ENCODE peak calls at places on chromosomes 1 and 21, in four cellular contexts. One of them, this sample, is unnamed.

GRCh38 chr1:64304744-64305143 is 101.3 kb downstream of the UBE2U start:
- DNase-seq in heart left ventricle: no peak
- DNase-seq in gastrocnemius medialis: no peak
- DNase-seq in body of pancreas: no peak
- DNase-seq in this sample: no peak

GRCh38 chr1:246613131-246613758 is 47.0 kb downstream of the CNST start:
- DNase-seq in heart left ventricle: no peak
- DNase-seq in gastrocnemius medialis: no peak
- DNase-seq in body of pancreas: no peak
- DNase-seq in this sample: no peak

GRCh38 chr1:243325305-243325890 is 69.6 kb downstream of the SDCCAG8 start:
- DNase-seq in heart left ventricle: no peak
- DNase-seq in gastrocnemius medialis: no peak
- DNase-seq in body of pancreas: no peak
- DNase-seq in this sample: peak

GRCh38 chr1:7388488-7389185 is 382.5 kb upstream of the VAMP3 start:
- DNase-seq in heart left ventricle: peak
- DNase-seq in gastrocnemius medialis: no peak
- DNase-seq in body of pancreas: no peak
- DNase-seq in this sample: no peak

GRCh38 chr21:19011448-19011847 is 607.9 kb upstream of the TMPRSS15 start:
- DNase-seq in heart left ventricle: no peak
- DNase-seq in gastrocnemius medialis: no peak
- DNase-seq in body of pancreas: no peak
- DNase-seq in this sample: no peak

GRCh38 chr1:238027366-238027765 is 136.6 kb upstream of the ZP4 start:
- DNase-seq in heart left ventricle: no peak
- DNase-seq in gastrocnemius medialis: no peak
- DNase-seq in body of pancreas: no peak
- DNase-seq in this sample: no peak

GRCh38 chr1:81836007-81836626 is 35.4 kb downstream of the ADGRL2 start:
- DNase-seq in heart left ventricle: no peak
- DNase-seq in gastrocnemius medialis: no peak
- DNase-seq in body of pancreas: no peak
- DNase-seq in this sample: no peak

GRCh38 chr1:245571872-245572294 is 417.1 kb downstream of the KIF26B start:
- DNase-seq in heart left ventricle: no peak
- DNase-seq in gastrocnemius medialis: no peak
- DNase-seq in body of pancreas: no peak
- DNase-seq in this sample: no peak

GRCh38 chr1:198205021-198205684 is 48.4 kb downstream of the NEK7 start:
- DNase-seq in heart left ventricle: no peak
- DNase-seq in gastrocnemius medialis: no peak
- DNase-seq in body of pancreas: no peak
- DNase-seq in this sample: no peak

GRCh38 chr1:102118150-102118549 is 121.4 kb upstream of the OLFM3 start:
- DNase-seq in heart left ventricle: no peak
- DNase-seq in gastrocnemius medialis: no peak
- DNase-seq in body of pancreas: no peak
- DNase-seq in this sample: no peak

GRCh38 chr1:200989337-200989736 is 34.2 kb downstream of the KIF21B start:
- DNase-seq in heart left ventricle: no peak
- DNase-seq in gastrocnemius medialis: no peak
- DNase-seq in body of pancreas: no peak
- DNase-seq in this sample: no peak

GRCh38 chr1:18409609-18410237 is 71.0 kb upstream of the KLHDC7A start:
- DNase-seq in heart left ventricle: no peak
- DNase-seq in gastrocnemius medialis: no peak
- DNase-seq in body of pancreas: no peak
- DNase-seq in this sample: no peak

GRCh38 chr1:27589441-27589840 is 14.5 kb downstream of the AHDC1 start:
- DNase-seq in heart left ventricle: no peak
- DNase-seq in gastrocnemius medialis: no peak
- DNase-seq in body of pancreas: no peak
- DNase-seq in this sample: no peak

GRCh38 chr1:212292250-212292924 is 7.2 kb downstream of the PPP2R5A start:
- DNase-seq in heart left ventricle: no peak
- DNase-seq in gastrocnemius medialis: no peak
- DNase-seq in body of pancreas: no peak
- DNase-seq in this sample: no peak

GRCh38 chr1:205286335-205286950 is 35.1 kb downstream of the NUAK2 start:
- DNase-seq in heart left ventricle: no peak
- DNase-seq in gastrocnemius medialis: no peak
- DNase-seq in body of pancreas: no peak
- DNase-seq in this sample: no peak

GRCh38 chr1:74502432-74502831 is 10.0 kb downstream of the LRRC53 start:
- DNase-seq in heart left ventricle: no peak
- DNase-seq in gastrocnemius medialis: no peak
- DNase-seq in body of pancreas: no peak
- DNase-seq in this sample: peak

GRCh38 chr1:223358826-223359225 is 5.2 kb downstream of the SUSD4 start:
- DNase-seq in heart left ventricle: no peak
- DNase-seq in gastrocnemius medialis: no peak
- DNase-seq in body of pancreas: no peak
- DNase-seq in this sample: no peak

GRCh38 chr1:64675718-64676345 is 69.0 kb upstream of the RAVER2 start:
- DNase-seq in heart left ventricle: no peak
- DNase-seq in gastrocnemius medialis: no peak
- DNase-seq in body of pancreas: no peak
- DNase-seq in this sample: peak

GRCh38 chr21:44440241-44441040 is 14.9 kb upstream of the LRRC3 start:
- DNase-seq in heart left ventricle: peak
- DNase-seq in gastrocnemius medialis: no peak
- DNase-seq in body of pancreas: no peak
- DNase-seq in this sample: no peak

GRCh38 chr1:71240656-71241055 is 159.8 kb upstream of the ZRANB2 start:
- DNase-seq in heart left ventricle: no peak
- DNase-seq in gastrocnemius medialis: no peak
- DNase-seq in body of pancreas: no peak
- DNase-seq in this sample: no peak

GRCh38 chr1:5448486-5448885 is 543.7 kb downstream of the NPHP4 start:
- DNase-seq in heart left ventricle: no peak
- DNase-seq in gastrocnemius medialis: no peak
- DNase-seq in body of pancreas: no peak
- DNase-seq in this sample: no peak

GRCh38 chr21:35113064-35113463 is 64.0 kb upstream of the RUNX1 start:
- DNase-seq in heart left ventricle: no peak
- DNase-seq in gastrocnemius medialis: no peak
- DNase-seq in body of pancreas: no peak
- DNase-seq in this sample: no peak

GRCh38 chr1:108830119-108831008 is 26.5 kb downstream of the AKNAD1 start:
- DNase-seq in heart left ventricle: peak
- DNase-seq in gastrocnemius medialis: peak
- DNase-seq in body of pancreas: peak
- DNase-seq in this sample: peak

GRCh38 chr1:170303034-170303433 is 157.3 kb downstream of the NTMT2 start:
- DNase-seq in heart left ventricle: no peak
- DNase-seq in gastrocnemius medialis: no peak
- DNase-seq in body of pancreas: no peak
- DNase-seq in this sample: no peak

GRCh38 chr1:14969006-14969405 is 184.5 kb upstream of the TMEM51 start:
- DNase-seq in heart left ventricle: no peak
- DNase-seq in gastrocnemius medialis: no peak
- DNase-seq in body of pancreas: no peak
- DNase-seq in this sample: no peak

GRCh38 chr1:36890776-36891175 is 143.5 kb downstream of the GRIK3 start:
- DNase-seq in heart left ventricle: no peak
- DNase-seq in gastrocnemius medialis: no peak
- DNase-seq in body of pancreas: no peak
- DNase-seq in this sample: no peak

GRCh38 chr1:78255849-78256248 is 210.1 kb downstream of the GIPC2 start:
- DNase-seq in heart left ventricle: no peak
- DNase-seq in gastrocnemius medialis: no peak
- DNase-seq in body of pancreas: no peak
- DNase-seq in this sample: no peak

GRCh38 chr21:15732290-15732995 is 2.7 kb downstream of the USP25 start:
- DNase-seq in heart left ventricle: no peak
- DNase-seq in gastrocnemius medialis: no peak
- DNase-seq in body of pancreas: no peak
- DNase-seq in this sample: peak

GRCh38 chr1:83052865-83053264 is 946.1 kb downstream of the TTLL7 start:
- DNase-seq in heart left ventricle: no peak
- DNase-seq in gastrocnemius medialis: no peak
- DNase-seq in body of pancreas: no peak
- DNase-seq in this sample: no peak

GRCh38 chr1:113534875-113535274 is 144.6 kb downstream of the MAGI3 start:
- DNase-seq in heart left ventricle: no peak
- DNase-seq in gastrocnemius medialis: no peak
- DNase-seq in body of pancreas: no peak
- DNase-seq in this sample: no peak

GRCh38 chr1:241706967-241707366 is 54.9 kb downstream of the WDR64 start:
- DNase-seq in heart left ventricle: no peak
- DNase-seq in gastrocnemius medialis: no peak
- DNase-seq in body of pancreas: no peak
- DNase-seq in this sample: peak

GRCh38 chr1:205810448-205811157 is 2.4 kb downstream of the SLC41A1 start:
- DNase-seq in heart left ventricle: no peak
- DNase-seq in gastrocnemius medialis: no peak
- DNase-seq in body of pancreas: no peak
- DNase-seq in this sample: no peak

GRCh38 chr1:31787786-31788137 is 23.6 kb upstream of the ADGRB2 start:
- DNase-seq in heart left ventricle: no peak
- DNase-seq in gastrocnemius medialis: no peak
- DNase-seq in body of pancreas: no peak
- DNase-seq in this sample: no peak

GRCh38 chr1:66489146-66489545 is 44.8 kb upstream of the SGIP1 start:
- DNase-seq in heart left ventricle: no peak
- DNase-seq in gastrocnemius medialis: no peak
- DNase-seq in body of pancreas: no peak
- DNase-seq in this sample: no peak

DNA sequence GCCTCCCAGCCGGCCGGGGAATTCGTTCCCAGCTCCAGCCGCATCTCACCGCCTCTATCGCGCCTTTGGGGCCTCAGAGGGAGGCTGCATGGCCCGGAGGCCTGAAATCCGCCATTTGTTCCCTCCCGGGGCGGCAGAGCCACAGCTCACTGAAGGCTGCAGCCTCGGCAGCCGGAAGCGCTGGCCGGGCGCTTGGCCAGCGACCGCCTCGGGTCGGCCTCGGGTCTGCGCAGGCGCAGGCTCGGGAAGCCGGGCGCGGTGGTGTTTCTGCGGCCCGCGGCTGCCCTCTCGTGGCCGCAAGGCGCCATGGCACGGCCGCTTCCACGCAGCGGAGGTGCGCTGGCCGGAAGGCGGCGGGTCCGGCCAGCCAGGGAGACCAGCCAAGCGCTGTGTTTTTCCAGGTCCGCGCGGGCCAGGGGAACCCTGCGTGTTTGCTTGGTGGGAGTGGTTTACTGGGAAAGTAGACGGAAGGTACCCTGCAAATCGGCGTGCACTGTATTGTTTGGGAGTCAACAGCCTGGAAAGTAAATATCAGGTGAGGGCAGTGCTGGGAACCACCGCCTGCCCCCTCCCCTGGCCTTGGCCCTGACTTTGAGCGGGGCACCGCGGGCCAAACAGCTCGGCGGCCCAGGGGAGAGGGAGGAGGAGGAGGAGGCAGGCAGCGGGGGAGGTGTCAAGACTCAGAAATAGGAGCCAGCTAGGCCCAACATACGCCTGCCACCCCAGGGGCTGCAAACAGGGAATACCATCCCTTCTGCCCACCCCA is 52.7 kb upstream of the CD34 start:
- DNase-seq in heart left ventricle: peak
- DNase-seq in gastrocnemius medialis: peak
- DNase-seq in body of pancreas: peak
- DNase-seq in this sample: peak
- TF ChIP-seq POLR2A in heart left ventricle: peak
- TF ChIP-seq POLR2A in gastrocnemius medialis: peak
- TF ChIP-seq POLR2A in body of pancreas: peak
- TF ChIP-seq POLR2A in this sample: peak

GRCh38 chr1:214551436-214552173 is at the start of gene PTPN14:
- DNase-seq in heart left ventricle: peak
- DNase-seq in gastrocnemius medialis: peak
- DNase-seq in body of pancreas: peak
- DNase-seq in this sample: peak
- TF ChIP-seq POLR2A in heart left ventricle: peak
- TF ChIP-seq POLR2A in gastrocnemius medialis: peak
- TF ChIP-seq POLR2A in body of pancreas: peak
- TF ChIP-seq POLR2A in this sample: peak

GRCh38 chr1:228368801-228369607 is 37.6 kb downstream of the TRIM11 start:
- DNase-seq in heart left ventricle: peak
- DNase-seq in gastrocnemius medialis: no peak
- DNase-seq in body of pancreas: peak
- DNase-seq in this sample: no peak
- TF ChIP-seq POLR2A in heart left ventricle: peak
- TF ChIP-seq POLR2A in gastrocnemius medialis: no peak
- TF ChIP-seq POLR2A in body of pancreas: no peak
- TF ChIP-seq POLR2A in this sample: no peak

GRCh38 chr1:234617135-234617985 is 7.4 kb upstream of the IRF2BP2 start:
- DNase-seq in heart left ventricle: no peak
- DNase-seq in gastrocnemius medialis: no peak
- DNase-seq in body of pancreas: no peak
- DNase-seq in this sample: no peak
- TF ChIP-seq POLR2A in heart left ventricle: no peak
- TF ChIP-seq POLR2A in gastrocnemius medialis: no peak
- TF ChIP-seq POLR2A in body of pancreas: no peak
- TF ChIP-seq POLR2A in this sample: no peak

GRCh38 chr1:54409156-54410142 is 3.3 kb upstream of the SSBP3 start:
- DNase-seq in heart left ventricle: no peak
- DNase-seq in gastrocnemius medialis: no peak
- DNase-seq in body of pancreas: no peak
- DNase-seq in this sample: no peak
- TF ChIP-seq POLR2A in heart left ventricle: no peak
- TF ChIP-seq POLR2A in gastrocnemius medialis: no peak
- TF ChIP-seq POLR2A in body of pancreas: no peak
- TF ChIP-seq POLR2A in this sample: no peak

DNA sequence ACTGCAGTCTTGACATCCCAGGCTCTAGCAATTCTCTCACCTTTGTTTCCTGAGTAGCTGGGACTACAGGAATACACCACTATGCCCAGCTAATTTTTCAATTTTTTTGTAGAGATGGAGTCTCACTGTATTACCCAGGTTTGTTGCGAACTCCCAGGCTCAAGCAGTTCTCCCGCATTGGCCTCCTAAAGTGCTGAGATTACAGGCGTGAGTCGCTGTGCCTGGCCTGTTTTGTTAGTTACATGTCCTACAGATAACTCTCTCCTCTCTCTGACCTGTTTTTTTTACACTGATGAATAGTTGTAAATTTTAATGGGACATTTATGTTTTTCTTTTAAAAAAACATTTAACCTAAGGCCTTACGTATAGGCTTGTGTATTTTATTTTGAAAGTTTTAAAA is 19.8 kb downstream of the PTBP2 start:
- DNase-seq in heart left ventricle: no peak
- DNase-seq in gastrocnemius medialis: no peak
- DNase-seq in body of pancreas: no peak
- DNase-seq in this sample: no peak
- TF ChIP-seq POLR2A in heart left ventricle: no peak
- TF ChIP-seq POLR2A in gastrocnemius medialis: no peak
- TF ChIP-seq POLR2A in body of pancreas: no peak
- TF ChIP-seq POLR2A in this sample: no peak

GRCh38 chr1:39205102-39205780 is 746 bp downstream of the MACF1 start:
- DNase-seq in heart left ventricle: peak
- DNase-seq in gastrocnemius medialis: no peak
- DNase-seq in body of pancreas: no peak
- DNase-seq in this sample: peak

GRCh38 chr1:39205781-39206464 is 1.4 kb downstream of the MACF1 start:
- DNase-seq in heart left ventricle: no peak
- DNase-seq in gastrocnemius medialis: no peak
- DNase-seq in body of pancreas: no peak
- DNase-seq in this sample: no peak

GRCh38 chr1:39199593-39199992 is 4.9 kb upstream of the MACF1 start:
- DNase-seq in heart left ventricle: no peak
- DNase-seq in gastrocnemius medialis: no peak
- DNase-seq in body of pancreas: no peak
- DNase-seq in this sample: no peak

GRCh38 chr1:39204441-39205081 is at the start of gene MACF1:
- DNase-seq in heart left ventricle: peak
- DNase-seq in gastrocnemius medialis: peak
- DNase-seq in body of pancreas: no peak
- DNase-seq in this sample: peak
- TF ChIP-seq POLR2A in heart left ventricle: peak
- TF ChIP-seq POLR2A in gastrocnemius medialis: peak
- TF ChIP-seq POLR2A in body of pancreas: no peak
- TF ChIP-seq POLR2A in this sample: no peak

This sample was measured in H54.